ENCODE peak calls at places on chromosomes 11 and 22, in nine cellular contexts. Q is upper lobe of right lung; H is fibroblast of lung; Z is PC-3; S is CD4-positive, CD25-positive, alpha-beta regulatory T cell; V is SJSA1; M is SK-N-SH; O is psoas muscle; E is pancreas. L is an unnamed sample.
A peak's percentile ranks its signal among the peaks of the same experiment; 100 is the strongest.

GRCh38 chr11:74092425-74092824 is 78.4 kb downstream of the C2CD3 start:
- DNase-seq in Q (no peak), H (no peak), Z (no peak), S (no peak), V (no peak), M (no peak), O (no peak), E (no peak), L (no peak)

GRCh38 chr11:7347611-7348431 is 96.1 kb downstream of the SYT9 start:
- DNase-seq in Q (no peak), H (no peak), Z (no peak), S (no peak), V (no peak), M (no peak), O (no peak), E (no peak), L (no peak)

GRCh38 chr22:49046546-49047305 is 780.9 kb downstream of the BRD1 start:
- DNase-seq in Q (peak; percentile 63), H (no peak), Z (no peak), S (peak; percentile 29), V (no peak), M (peak; percentile 87), O (no peak), E (peak; percentile 56), L (peak; percentile 69)

GRCh38 chr11:35141034-35141433 is 2.1 kb downstream of the CD44 start:
- DNase-seq in Q (no peak), H (no peak), Z (no peak), S (no peak), V (no peak), M (no peak), O (no peak), E (no peak), L (no peak)

GRCh38 chr22:20380486-20380885 is 13.5 kb upstream of the ZNF74 start:
- DNase-seq in Q (no peak), H (no peak), Z (no peak), S (no peak), V (no peak), M (no peak), O (no peak), E (no peak), L (no peak)

GRCh38 chr11:94524293-94524692 is 12.0 kb downstream of the C11orf97 start:
- DNase-seq in Q (no peak), H (no peak), Z (no peak), S (no peak), V (no peak), M (no peak), O (no peak), E (no peak), L (no peak)

GRCh38 chr22:28822930-28823481 is 22.6 kb upstream of the XBP1 start:
- DNase-seq in Q (no peak), H (peak; percentile 10), Z (no peak), S (peak; percentile 81), V (no peak), M (no peak), O (no peak), E (peak; percentile 61), L (peak; percentile 34)

GRCh38 chr11:120660024-120660565 is 148.5 kb downstream of the GRIK4 start:
- DNase-seq in Q (no peak), H (peak; percentile 41), Z (peak; percentile 55), S (peak; percentile 32), V (peak; percentile 3), M (peak; percentile 64), O (no peak), E (no peak), L (peak; percentile 11)

GRCh38 chr22:48288541-48288940 is 1526.1 kb downstream of the TBC1D22A start:
- DNase-seq in Q (no peak), H (no peak), Z (no peak), S (no peak), V (no peak), M (no peak), O (no peak), E (no peak), L (no peak)

GRCh38 chr11:61577383-61578118 is 3.3 kb downstream of the SYT7 start:
- DNase-seq in Q (no peak), H (no peak), Z (peak; percentile 49), S (no peak), V (no peak), M (peak; percentile 84), O (no peak), E (no peak), L (peak; percentile 24)

GRCh38 chr22:42111798-42112197 is 18.8 kb downstream of the CYP2D6 start:
- DNase-seq in Q (no peak), H (no peak), Z (no peak), S (no peak), V (no peak), M (no peak), O (no peak), E (no peak), L (no peak)

GRCh38 chr22:46070215-46070721 is 80.1 kb upstream of the PPARA start:
- DNase-seq in Q (peak; percentile 89), H (no peak), Z (peak; percentile 45), S (peak; percentile 30), V (peak; percentile 91), M (no peak), O (peak; percentile 92), E (peak; percentile 90), L (no peak)

GRCh38 chr11:96127596-96127959 is 203.7 kb upstream of the MTMR2 start:
- DNase-seq in Q (no peak), H (no peak), Z (no peak), S (no peak), V (no peak), M (no peak), O (no peak), E (no peak), L (no peak)
- H3K27ac ChIP-seq in Q (no peak overlapping the region), H (no peak overlapping the region), Z (no peak overlapping the region), S (no peak overlapping the region), V (no peak overlapping the region), M (peak overlapping the region; percentile 88), O (no peak overlapping the region), E (peak overlapping the region; percentile 8), L (no peak overlapping the region)

DNA sequence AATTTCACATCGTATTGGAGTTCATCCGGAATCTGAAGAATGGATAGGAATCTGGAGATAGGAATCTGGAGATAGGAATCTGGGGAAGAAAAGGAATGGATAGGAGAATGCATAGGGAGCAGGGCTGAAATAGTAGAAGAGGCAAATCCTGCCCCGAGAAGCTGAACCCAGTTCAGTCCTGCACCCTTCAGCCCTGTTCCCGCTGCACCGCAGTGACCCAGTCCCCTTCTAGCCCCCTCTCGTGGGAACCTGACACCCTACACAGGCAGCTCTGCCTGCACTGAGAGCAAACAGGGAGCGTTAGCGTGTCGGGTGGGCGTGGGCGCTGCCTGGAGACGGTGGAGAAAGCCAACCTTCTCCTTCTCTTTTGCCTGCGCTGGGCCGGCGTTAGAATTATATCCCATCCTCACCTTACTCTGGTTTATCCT is 1.1 kb upstream of the CCKBR start:
- DNase-seq in Q (no peak), H (peak; percentile 9), Z (no peak), S (no peak), V (no peak), M (no peak), O (no peak), E (peak; percentile 29), L (peak; percentile 19)
- H3K4me3 ChIP-seq in Q (peak overlapping the region; percentile 40), H (peak overlapping the region; percentile 14), Z (no peak overlapping the region), S (no peak overlapping the region), V (no peak overlapping the region), M (no peak overlapping the region), O (peak overlapping the region; percentile 59), E (no peak overlapping the region), L (no peak overlapping the region)

DNA sequence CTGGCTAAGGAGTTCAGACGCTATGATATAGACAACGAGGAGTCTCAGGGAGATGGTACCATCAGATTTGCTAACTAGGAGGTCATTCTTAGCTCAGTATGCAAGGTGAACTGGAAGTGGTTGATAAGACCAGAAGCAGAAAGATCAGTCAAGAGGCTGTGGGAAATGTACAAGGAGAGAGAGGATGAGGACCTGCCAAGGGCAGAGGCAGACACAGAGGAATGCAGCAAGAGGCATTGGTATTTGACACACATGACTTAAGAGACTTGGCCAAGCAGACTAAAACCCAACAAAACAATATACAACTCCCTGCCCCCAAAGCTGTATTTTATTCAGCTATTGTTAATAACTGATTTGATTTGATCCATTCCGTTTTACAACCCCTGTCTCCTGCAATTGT is 237.5 kb downstream of the NXPE2 start:
- DNase-seq in Q (no peak), H (no peak), Z (no peak), S (no peak), V (no peak), M (no peak), O (no peak), E (no peak), L (no peak)
- H3K27ac ChIP-seq in Q (no peak overlapping the region), H (no peak overlapping the region), Z (no peak overlapping the region), S (no peak overlapping the region), V (no peak overlapping the region), M (no peak overlapping the region), O (no peak overlapping the region), E (no peak overlapping the region), L (no peak overlapping the region)

GRCh38 chr11:128516886-128517285 is 70.5 kb downstream of the ETS1 start:
- DNase-seq in Q (no peak), H (no peak), Z (no peak), S (peak; percentile 53), V (no peak), M (no peak), O (no peak), E (no peak), L (no peak)

GRCh38 chr11:128518493-128519207 is 68.7 kb downstream of the ETS1 start:
- DNase-seq in Q (no peak), H (peak; percentile 64), Z (no peak), S (peak; percentile 56), V (no peak), M (no peak), O (no peak), E (no peak), L (no peak)

GRCh38 chr11:128516467-128516778 is 70.9 kb downstream of the ETS1 start:
- DNase-seq in Q (no peak), H (no peak), Z (no peak), S (peak; percentile 47), V (no peak), M (no peak), O (no peak), E (no peak), L (no peak)

GRCh38 chr11:128519353-128519752 is 68.0 kb downstream of the ETS1 start:
- DNase-seq in Q (no peak), H (no peak), Z (peak; percentile 37), S (peak; percentile 71), V (no peak), M (no peak), O (no peak), E (no peak), L (no peak)

DNA sequence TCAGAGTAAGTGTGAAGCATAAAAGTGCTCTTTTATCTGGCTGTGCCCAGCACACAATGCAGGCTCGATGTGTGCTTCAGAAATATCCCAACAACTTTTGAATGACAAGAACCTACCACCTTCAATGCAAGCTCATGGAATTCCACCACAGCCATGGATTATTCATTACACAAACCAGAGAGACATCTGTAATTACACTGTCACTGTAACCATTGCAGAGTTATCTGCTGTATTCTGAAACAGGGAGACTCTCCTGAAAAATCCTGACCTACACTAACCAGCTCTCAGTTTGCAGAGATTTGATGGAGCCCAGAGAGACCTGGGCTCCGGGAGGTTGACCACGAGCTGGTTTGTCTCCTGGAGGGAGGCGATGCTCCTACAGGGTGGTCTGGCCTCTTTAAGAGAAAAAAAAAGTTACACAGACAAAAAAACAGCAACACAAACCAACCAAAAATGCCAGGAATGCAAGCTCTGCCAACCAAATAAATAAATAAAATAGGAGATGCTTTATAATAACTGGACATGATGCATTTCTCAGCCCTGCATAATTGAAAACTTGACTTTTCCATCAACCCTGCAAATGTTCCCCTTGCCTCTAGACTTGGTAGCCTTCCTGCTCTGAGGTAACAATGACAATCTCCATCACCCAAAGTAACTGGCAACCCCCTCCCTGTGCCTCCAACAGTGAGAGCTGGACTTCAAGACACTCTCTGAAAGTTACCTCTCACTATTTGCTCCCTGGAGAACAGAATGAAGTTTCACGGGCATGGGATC is 69.7 kb downstream of the ETS1 start:
- DNase-seq in Q (no peak), H (peak; percentile 72), Z (peak; percentile 67), S (peak; percentile 66), V (peak; percentile 91), M (no peak), O (no peak), E (no peak), L (no peak)
- H3K4me3 ChIP-seq in Q (peak overlapping the region; percentile 74), H (peak overlapping the region; percentile 94), Z (peak overlapping the region; percentile 77), S (peak overlapping the region; percentile 100), V (peak overlapping the region; percentile 76), M (peak overlapping the region; percentile 40), O (peak overlapping the region; percentile 88), E (no peak overlapping the region), L (no peak overlapping the region)